ENCODE peak calls at places on chromosome 12, in five cellular contexts. One of them, this sample, is unnamed.

GRCh38 chr12:132158677-132159554 is 14.7 kb downstream of the NOC4L start:
- DNase-seq in tibial nerve: no peak
- DNase-seq in WERI-Rb-1: no peak
- DNase-seq in right lobe of liver: peak; percentile 14
- DNase-seq in gastrocnemius medialis: no peak
- DNase-seq in this sample: no peak

GRCh38 chr12:124675881-124676688 is 108.7 kb upstream of the NCOR2 start:
- DNase-seq in tibial nerve: no peak
- DNase-seq in WERI-Rb-1: peak; percentile 96
- DNase-seq in right lobe of liver: no peak
- DNase-seq in gastrocnemius medialis: no peak
- DNase-seq in this sample: no peak

GRCh38 chr12:131239384-131240094 is 285.8 kb downstream of the ADGRD1 start:
- DNase-seq in gastrocnemius medialis: no peak
- DNase-seq in WERI-Rb-1: no peak
- DNase-seq in tibial nerve: no peak
- DNase-seq in right lobe of liver: no peak
- DNase-seq in this sample: no peak

GRCh38 chr12:1491983-1492697 is 102.2 kb downstream of the FBXL14 start:
- DNase-seq in tibial nerve: no peak
- DNase-seq in right lobe of liver: no peak
- DNase-seq in WERI-Rb-1: no peak
- DNase-seq in gastrocnemius medialis: no peak
- DNase-seq in this sample: no peak

GRCh38 chr12:68609955-68610434 is 704 bp upstream of the RAP1B start:
- DNase-seq in tibial nerve: no peak
- DNase-seq in WERI-Rb-1: no peak
- DNase-seq in gastrocnemius medialis: no peak
- DNase-seq in right lobe of liver: no peak
- DNase-seq in this sample: no peak

GRCh38 chr12:943051-943450 is 6.4 kb downstream of the RAD52 start:
- DNase-seq in right lobe of liver: no peak
- DNase-seq in gastrocnemius medialis: peak; percentile 55
- DNase-seq in WERI-Rb-1: no peak
- DNase-seq in tibial nerve: no peak
- DNase-seq in this sample: no peak

GRCh38 chr12:50686406-50686805 is 77.5 kb upstream of the ATF1 start:
- DNase-seq in gastrocnemius medialis: no peak
- DNase-seq in WERI-Rb-1: no peak
- DNase-seq in right lobe of liver: no peak
- DNase-seq in tibial nerve: no peak
- DNase-seq in this sample: no peak

GRCh38 chr12:117875652-117876491 is 92.9 kb downstream of the KSR2 start:
- DNase-seq in WERI-Rb-1: no peak
- DNase-seq in gastrocnemius medialis: no peak
- DNase-seq in tibial nerve: no peak
- DNase-seq in right lobe of liver: peak; percentile 23
- DNase-seq in this sample: no peak

GRCh38 chr12:121798807-121799174 is 5.0 kb upstream of the SETD1B start:
- DNase-seq in WERI-Rb-1: no peak
- DNase-seq in tibial nerve: no peak
- DNase-seq in gastrocnemius medialis: no peak
- DNase-seq in right lobe of liver: no peak
- DNase-seq in this sample: no peak

GRCh38 chr12:91053951-91054715 is 3.7 kb downstream of the KERA start:
- DNase-seq in right lobe of liver: no peak
- DNase-seq in tibial nerve: no peak
- DNase-seq in gastrocnemius medialis: no peak
- DNase-seq in WERI-Rb-1: no peak
- DNase-seq in this sample: no peak

GRCh38 chr12:34290191-34290995 is 268.1 kb downstream of the ALG10 start:
- DNase-seq in WERI-Rb-1: no peak
- DNase-seq in right lobe of liver: no peak
- DNase-seq in gastrocnemius medialis: no peak
- DNase-seq in tibial nerve: no peak
- DNase-seq in this sample: no peak

GRCh38 chr12:127550271-127550670 is 716.7 kb upstream of the TMEM132C start:
- DNase-seq in WERI-Rb-1: no peak
- DNase-seq in gastrocnemius medialis: no peak
- DNase-seq in right lobe of liver: no peak
- DNase-seq in tibial nerve: no peak
- DNase-seq in this sample: no peak

GRCh38 chr12:121388421-121388981 is 11.4 kb upstream of the RNF34 start:
- DNase-seq in WERI-Rb-1: no peak
- DNase-seq in gastrocnemius medialis: no peak
- DNase-seq in right lobe of liver: no peak
- DNase-seq in tibial nerve: no peak
- DNase-seq in this sample: no peak

GRCh38 chr12:68406134-68406576 is 74.0 kb upstream of the MDM1 start:
- DNase-seq in tibial nerve: peak; percentile 85
- DNase-seq in gastrocnemius medialis: peak; percentile 84
- DNase-seq in WERI-Rb-1: peak; percentile 16
- DNase-seq in right lobe of liver: peak; percentile 95
- DNase-seq in this sample: no peak

GRCh38 chr12:82970614-82971013 is 283.9 kb downstream of the TMTC2 start:
- DNase-seq in tibial nerve: no peak
- DNase-seq in WERI-Rb-1: no peak
- DNase-seq in gastrocnemius medialis: no peak
- DNase-seq in right lobe of liver: no peak
- DNase-seq in this sample: no peak

GRCh38 chr12:43283206-43283605 is 268.8 kb downstream of the ADAMTS20 start:
- DNase-seq in tibial nerve: no peak
- DNase-seq in right lobe of liver: no peak
- DNase-seq in gastrocnemius medialis: no peak
- DNase-seq in WERI-Rb-1: no peak
- DNase-seq in this sample: no peak
- TF ChIP-seq CTCF in tibial nerve: no peak
- TF ChIP-seq CTCF in right lobe of liver: no peak
- TF ChIP-seq CTCF in gastrocnemius medialis: no peak
- TF ChIP-seq CTCF in WERI-Rb-1: no peak
- TF ChIP-seq CTCF in this sample: no peak

DNA sequence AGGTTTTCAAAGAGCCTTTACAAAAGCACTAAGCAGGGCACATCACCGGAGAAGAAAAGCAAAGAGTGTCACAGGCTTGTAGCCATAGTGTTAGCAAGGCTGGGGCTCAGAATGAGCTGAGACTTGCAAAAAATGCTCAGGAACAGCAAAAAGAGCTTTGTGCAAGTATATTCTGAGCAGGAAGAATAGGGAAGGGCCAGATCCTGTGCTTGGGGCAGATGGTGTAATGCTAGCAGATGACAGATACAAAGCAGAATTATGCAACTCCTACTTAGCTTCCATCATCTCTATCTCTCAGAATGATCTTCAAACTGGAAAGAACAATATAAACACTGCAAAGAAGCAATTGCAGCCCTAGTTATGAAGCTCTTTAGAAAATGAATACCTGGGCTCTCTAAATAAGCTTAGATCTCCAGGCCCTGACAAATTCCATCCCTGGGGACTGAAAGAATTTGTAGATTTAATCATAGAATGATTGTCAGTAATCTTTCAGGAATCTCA is 23.7 kb upstream of the PARP11 start:
- DNase-seq in right lobe of liver: no peak
- DNase-seq in tibial nerve: no peak
- DNase-seq in gastrocnemius medialis: no peak
- DNase-seq in WERI-Rb-1: no peak
- DNase-seq in this sample: no peak
- H3K4me3 ChIP-seq in right lobe of liver: no peak overlapping the region
- H3K4me3 ChIP-seq in tibial nerve: no peak overlapping the region
- H3K4me3 ChIP-seq in gastrocnemius medialis: no peak overlapping the region
- H3K4me3 ChIP-seq in WERI-Rb-1: no peak overlapping the region
- H3K4me3 ChIP-seq in this sample: no peak overlapping the region

GRCh38 chr12:95480230-95480629 is 6.3 kb downstream of the METAP2 start:
- DNase-seq in tibial nerve: no peak
- DNase-seq in right lobe of liver: no peak
- DNase-seq in WERI-Rb-1: no peak
- DNase-seq in gastrocnemius medialis: no peak
- DNase-seq in this sample: no peak
- H3K36me3 ChIP-seq in tibial nerve: peaks cover 61% of the 10 kb centered on the region
- H3K36me3 ChIP-seq in right lobe of liver: peaks cover 40% of the 10 kb centered on the region
- H3K36me3 ChIP-seq in WERI-Rb-1: peaks cover 84% of the 10 kb centered on the region
- H3K36me3 ChIP-seq in gastrocnemius medialis: peaks cover 40% of the 10 kb centered on the region
- H3K36me3 ChIP-seq in this sample: peaks cover 3% of the 10 kb centered on the region

GRCh38 chr12:107564946-107565345 is 120.7 kb upstream of the PWP1 start:
- DNase-seq in gastrocnemius medialis: no peak
- DNase-seq in WERI-Rb-1: peak; percentile 52
- DNase-seq in tibial nerve: no peak
- DNase-seq in right lobe of liver: no peak
- DNase-seq in this sample: no peak
- TF ChIP-seq CTCF in gastrocnemius medialis: no peak
- TF ChIP-seq CTCF in WERI-Rb-1: peak; percentile 94
- TF ChIP-seq CTCF in tibial nerve: no peak
- TF ChIP-seq CTCF in right lobe of liver: peak; percentile 27
- TF ChIP-seq CTCF in this sample: peak; percentile 46

DNA sequence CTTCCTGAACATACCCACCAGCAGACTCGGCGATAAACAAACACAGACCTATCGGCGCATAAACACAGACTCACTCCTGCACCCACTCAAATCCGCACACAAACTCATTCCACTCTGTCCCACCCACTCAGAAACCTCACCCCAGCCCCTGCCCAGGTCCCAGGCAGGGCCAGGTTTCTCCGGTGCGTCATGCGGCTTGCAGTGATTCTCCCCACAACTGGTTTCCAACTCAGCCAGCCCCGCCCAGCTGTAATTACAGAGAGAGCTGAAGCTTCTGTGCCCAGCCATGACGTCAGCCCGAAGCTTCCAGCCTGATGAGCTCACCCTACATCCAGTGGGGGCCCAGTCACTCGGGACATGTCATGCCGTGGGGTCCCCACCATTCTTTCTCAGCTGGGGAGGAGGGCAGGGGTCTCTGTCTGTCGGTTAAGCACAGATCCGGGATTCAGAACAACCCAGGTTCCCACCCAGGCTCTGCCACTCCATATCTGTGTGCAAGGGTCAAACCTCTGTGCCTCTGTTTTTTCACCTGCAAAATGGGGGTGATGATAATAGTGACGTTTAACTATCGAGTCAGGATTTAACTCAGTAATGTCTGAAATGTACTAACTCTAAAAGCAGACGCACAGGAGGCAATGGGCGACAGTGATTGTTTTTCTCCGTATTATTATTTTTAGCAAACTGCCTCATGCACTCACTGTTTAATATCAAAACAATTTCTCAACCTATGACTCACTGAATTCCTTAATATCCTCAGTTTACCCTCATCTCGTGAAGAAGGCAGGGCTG is 2.3 kb upstream of the HSPB8 start:
- DNase-seq in gastrocnemius medialis: peak; percentile 95
- DNase-seq in WERI-Rb-1: peak; percentile 63
- DNase-seq in tibial nerve: peak; percentile 72
- DNase-seq in right lobe of liver: peak; percentile 41
- DNase-seq in this sample: no peak
- H3K4me3 ChIP-seq in gastrocnemius medialis: peak overlapping the region; percentile 45
- H3K4me3 ChIP-seq in WERI-Rb-1: no peak overlapping the region
- H3K4me3 ChIP-seq in tibial nerve: peak overlapping the region; percentile 18
- H3K4me3 ChIP-seq in right lobe of liver: no peak overlapping the region
- H3K4me3 ChIP-seq in this sample: no peak overlapping the region

GRCh38 chr12:57717131-57717530 is 21.4 kb downstream of the AGAP2 start:
- DNase-seq in tibial nerve: no peak
- DNase-seq in right lobe of liver: no peak
- DNase-seq in gastrocnemius medialis: no peak
- DNase-seq in WERI-Rb-1: no peak
- DNase-seq in this sample: no peak

GRCh38 chr12:57720606-57721595 is 17.6 kb downstream of the AGAP2 start:
- DNase-seq in right lobe of liver: no peak
- DNase-seq in tibial nerve: no peak
- DNase-seq in gastrocnemius medialis: no peak
- DNase-seq in WERI-Rb-1: no peak
- DNase-seq in this sample: no peak

GRCh38 chr12:57717846-57718640 is 20.5 kb downstream of the AGAP2 start:
- DNase-seq in right lobe of liver: no peak
- DNase-seq in tibial nerve: no peak
- DNase-seq in gastrocnemius medialis: no peak
- DNase-seq in WERI-Rb-1: no peak
- DNase-seq in this sample: no peak

GRCh38 chr12:57719777-57720605 is 18.6 kb downstream of the AGAP2 start:
- DNase-seq in tibial nerve: no peak
- DNase-seq in right lobe of liver: no peak
- DNase-seq in gastrocnemius medialis: no peak
- DNase-seq in WERI-Rb-1: no peak
- DNase-seq in this sample: no peak

GRCh38 chr12:57718641-57719528 is 19.7 kb downstream of the AGAP2 start:
- DNase-seq in right lobe of liver: no peak
- DNase-seq in gastrocnemius medialis: no peak
- DNase-seq in WERI-Rb-1: no peak
- DNase-seq in tibial nerve: no peak
- DNase-seq in this sample: no peak
- H3K36me3 ChIP-seq in right lobe of liver: peaks cover 71% of the 10 kb centered on the region
- H3K36me3 ChIP-seq in gastrocnemius medialis: peaks cover 59% of the 10 kb centered on the region
- H3K36me3 ChIP-seq in WERI-Rb-1: peaks cover 43% of the 10 kb centered on the region
- H3K36me3 ChIP-seq in tibial nerve: peaks cover 82% of the 10 kb centered on the region
- H3K36me3 ChIP-seq in this sample: peaks cover 40% of the 10 kb centered on the region

DNA sequence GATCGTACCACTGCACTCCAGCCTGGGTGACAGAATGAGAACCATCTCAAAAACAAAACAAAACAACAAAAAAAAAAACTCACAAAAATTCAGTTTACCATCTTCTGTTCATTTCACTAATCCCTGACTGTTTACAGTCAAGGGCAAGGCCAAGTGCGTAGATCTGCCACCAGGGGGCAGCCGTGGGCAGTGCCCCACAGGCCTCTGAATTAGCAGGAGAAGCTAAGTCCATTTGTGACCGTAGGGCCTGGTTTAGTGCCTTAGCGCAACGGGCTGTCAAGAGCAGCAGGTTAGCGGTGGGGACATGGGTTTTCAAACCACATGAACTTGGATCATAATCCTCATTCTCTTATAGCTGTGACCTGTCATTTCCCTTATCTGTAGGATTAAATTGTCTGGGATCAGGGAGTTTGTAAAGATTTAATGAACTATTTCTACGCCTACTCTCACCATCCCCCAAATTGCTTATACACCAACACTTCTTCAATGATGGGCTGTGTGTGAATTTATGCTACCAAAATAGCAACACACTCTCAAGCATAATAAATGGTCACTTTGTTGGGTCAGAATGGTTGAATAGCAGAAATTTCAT is 49.0 kb downstream of the KCTD10 start:
- DNase-seq in WERI-Rb-1: peak; percentile 88
- DNase-seq in tibial nerve: peak; percentile 60
- DNase-seq in gastrocnemius medialis: peak; percentile 33
- DNase-seq in right lobe of liver: peak; percentile 79
- DNase-seq in this sample: peak; percentile 61
- TF ChIP-seq CTCF in WERI-Rb-1: peak; percentile 91
- TF ChIP-seq CTCF in tibial nerve: peak; percentile 83
- TF ChIP-seq CTCF in gastrocnemius medialis: peak; percentile 74
- TF ChIP-seq CTCF in right lobe of liver: peak; percentile 99
- TF ChIP-seq CTCF in this sample: peak; percentile 100

This sample was measured in GM06990.